ENCODE peak calls at places on chromosomes 11 and 22, in nine cellular contexts. D, Q, G, R, Z, F, Y, C and T are unnamed samples.

GRCh38 chr11:73734996-73735395 is 25.9 kb downstream of the RAB6A start:
- DNase-seq in D (peak), Q (no peak), G (no peak), R (no peak), Z (no peak), F (no peak), Y (no peak), C (no peak), T (no peak)

GRCh38 chr11:32586576-32587190 is 3.1 kb downstream of the EIF3M start:
- DNase-seq in D (peak), Q (no peak), G (no peak), R (no peak), Z (no peak), F (no peak), Y (no peak), C (no peak), T (peak)

GRCh38 chr11:117750916-117751773 is 45.9 kb downstream of the DSCAML1 start:
- DNase-seq in D (no peak), Q (no peak), G (no peak), R (no peak), Z (no peak), F (no peak), Y (no peak), C (no peak), T (no peak)

GRCh38 chr11:19602406-19602805 is 110.2 kb upstream of the NAV2 start:
- DNase-seq in D (no peak), Q (no peak), G (no peak), R (no peak), Z (no peak), F (no peak), Y (no peak), C (no peak), T (no peak)

GRCh38 chr11:12123177-12123576 is 12.8 kb downstream of the MICAL2 start:
- DNase-seq in D (peak), Q (no peak), G (no peak), R (no peak), Z (no peak), F (no peak), Y (no peak), C (no peak), T (no peak)

GRCh38 chr11:75606099-75606498 is 44.0 kb downstream of the SERPINH1 start:
- DNase-seq in D (no peak), Q (no peak), G (no peak), R (no peak), Z (no peak), F (no peak), Y (no peak), C (no peak), T (no peak)

GRCh38 chr22:18035740-18036139 is 11.4 kb upstream of the MICAL3 start:
- DNase-seq in D (no peak), Q (peak), G (peak), R (no peak), Z (no peak), F (no peak), Y (no peak), C (no peak), T (no peak)

GRCh38 chr11:10397226-10397987 is 57.7 kb upstream of the AMPD3 start:
- DNase-seq in D (no peak), Q (no peak), G (no peak), R (no peak), Z (no peak), F (peak), Y (no peak), C (no peak), T (no peak)

GRCh38 chr11:35812850-35813249 is 131.0 kb upstream of the LDLRAD3 start:
- DNase-seq in D (no peak), Q (no peak), G (no peak), R (no peak), Z (no peak), F (no peak), Y (no peak), C (no peak), T (no peak)

GRCh38 chr11:76462317-76462716 is 17.5 kb downstream of the EMSY start:
- DNase-seq in D (no peak), Q (no peak), G (no peak), R (no peak), Z (no peak), F (no peak), Y (no peak), C (no peak), T (no peak)

GRCh38 chr22:28017859-28018258 is 98.8 kb upstream of the PITPNB start:
- DNase-seq in D (no peak), Q (no peak), G (peak), R (no peak), Z (peak), F (no peak), Y (no peak), C (no peak), T (no peak)

GRCh38 chr11:76288166-76288978 is 82.1 kb upstream of the WNT11 start:
- DNase-seq in D (no peak), Q (no peak), G (no peak), R (no peak), Z (no peak), F (no peak), Y (peak), C (no peak), T (no peak)

GRCh38 chr11:47254381-47254780 is 3.4 kb upstream of the NR1H3 start:
- DNase-seq in D (no peak), Q (peak), G (peak), R (no peak), Z (no peak), F (no peak), Y (no peak), C (no peak), T (no peak)

GRCh38 chr11:116219171-116219635 is 553.6 kb downstream of the BUD13 start:
- DNase-seq in D (no peak), Q (no peak), G (no peak), R (no peak), Z (no peak), F (no peak), Y (no peak), C (no peak), T (no peak)

GRCh38 chr11:42175203-42175602 is 715.8 kb upstream of the LRRC4C start:
- DNase-seq in D (peak), Q (no peak), G (no peak), R (no peak), Z (no peak), F (peak), Y (no peak), C (no peak), T (no peak)

GRCh38 chr11:67563354-67564114 is 20.1 kb upstream of the GSTP1 start:
- DNase-seq in D (peak), Q (no peak), G (no peak), R (peak), Z (no peak), F (peak), Y (no peak), C (no peak), T (peak)

GRCh38 chr11:75244052-75244814 is 3.7 kb downstream of the TPBGL start:
- DNase-seq in D (no peak), Q (no peak), G (no peak), R (no peak), Z (no peak), F (no peak), Y (no peak), C (no peak), T (no peak)